ENCODE peak calls at places on chromosomes 7 and 10, in ten cellular contexts. T, H, R, S, U, K, P, O, G and E are unnamed samples.

GRCh38 chr7:155714702-155715101 is 70.2 kb downstream of the RBM33 start:
- DNase-seq in H (no peak), R (no peak), T (no peak), G (no peak), O (no peak), S (no peak), K (no peak), P (no peak), U (no peak), E (no peak)

GRCh38 chr10:29734980-29735627 is 100.3 kb upstream of the SVIL start:
- DNase-seq in O (peak), G (peak), S (peak), U (peak), T (peak), H (no peak), R (peak), P (peak), K (peak), E (peak)

GRCh38 chr7:155962191-155962967 is 150.1 kb upstream of the SHH start:
- DNase-seq in H (peak), P (no peak), T (no peak), O (no peak), U (peak), K (peak), R (peak), G (peak), S (no peak), E (peak)

GRCh38 chr10:118792501-118792900 is 37.7 kb upstream of the CACUL1 start:
- DNase-seq in K (peak), R (no peak), G (no peak), P (peak), T (no peak), U (peak), O (peak), H (no peak), S (no peak), E (no peak)

GRCh38 chr7:114922652-114923402 is 933 bp downstream of the MDFIC start:
- DNase-seq in T (peak), S (peak), P (peak), K (peak), R (peak), O (no peak), G (peak), U (peak), H (peak), E (peak)

GRCh38 chr10:73648975-73649829 is 6.6 kb downstream of the SYNPO2L start:
- DNase-seq in R (no peak), T (no peak), K (no peak), S (no peak), H (peak), P (no peak), G (no peak), O (no peak), U (no peak), E (no peak)

GRCh38 chr10:98361131-98361633 is 53.8 kb downstream of the PYROXD2 start:
- DNase-seq in U (peak), P (peak), G (peak), K (peak), R (no peak), S (peak), T (peak), O (peak), H (peak), E (no peak)

GRCh38 chr7:129433823-129434171 is 435 bp upstream of the STRIP2 start:
- DNase-seq in K (no peak), O (no peak), S (no peak), R (peak), H (no peak), G (no peak), U (no peak), T (no peak), P (no peak), E (peak)

GRCh38 chr10:11757452-11757819 is 15.3 kb downstream of the ECHDC3 start:
- DNase-seq in S (peak), T (peak), R (no peak), P (no peak), K (peak), U (peak), O (no peak), G (peak), H (peak), E (no peak)

GRCh38 chr7:101792051-101792651 is 25.3 kb upstream of the CUX1 start:
- DNase-seq in R (no peak), O (no peak), P (no peak), H (peak), K (peak), T (peak), S (peak), U (no peak), G (no peak), E (no peak)

DNA sequence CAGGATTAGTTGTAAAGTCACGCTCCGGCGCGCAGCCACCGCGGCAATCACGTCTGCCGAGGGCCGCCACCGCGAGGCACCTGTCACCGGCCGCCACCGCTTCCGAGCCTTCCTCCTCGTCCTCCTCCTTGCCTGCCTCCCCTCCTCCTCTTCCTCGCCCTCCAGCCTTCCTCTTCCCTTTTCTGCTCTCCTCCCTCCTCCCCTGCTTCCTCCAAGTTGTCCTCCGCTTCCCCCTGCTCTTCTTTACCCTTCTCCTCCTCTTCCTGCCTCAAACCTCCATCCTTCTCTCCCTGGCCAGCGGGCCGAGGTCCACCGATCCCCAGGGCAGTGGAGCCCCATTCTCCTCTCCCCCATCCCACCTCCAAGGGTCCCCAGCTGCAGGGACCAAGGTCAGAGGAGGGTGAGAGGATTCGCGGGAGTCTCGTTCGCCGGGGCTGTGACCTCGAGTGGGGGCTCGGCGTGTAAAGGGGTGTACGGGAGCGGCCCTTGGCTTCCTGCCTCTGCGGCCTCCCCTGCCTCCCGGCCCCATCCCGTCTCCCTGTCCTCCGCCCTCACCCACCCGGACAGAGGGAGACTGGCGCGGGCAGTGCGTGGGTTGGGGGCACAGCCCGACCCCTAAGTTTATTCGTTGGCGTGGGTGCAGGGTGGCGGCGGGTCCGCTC is 89.5 kb upstream of the PAX2 start:
- DNase-seq in K (no peak), O (no peak), H (no peak), P (no peak), S (no peak), R (no peak), T (no peak), G (no peak), U (no peak), E (no peak)
- H3K4me3 ChIP-seq in K (no peak), O (peak), H (no peak), P (no peak), S (no peak), R (peak), T (no peak), G (no peak), U (no peak), E (no peak)

GRCh38 chr7:517848-518629 is 1.6 kb downstream of the PDGFA start:
- DNase-seq in K (peak), U (peak), H (no peak), P (peak), T (peak), S (peak), O (no peak), R (peak), G (peak), E (no peak)
- H3K4me3 ChIP-seq in K (peak), U (peak), H (peak), P (peak), T (peak), S (peak), O (peak), R (peak), G (peak), E (peak)

DNA sequence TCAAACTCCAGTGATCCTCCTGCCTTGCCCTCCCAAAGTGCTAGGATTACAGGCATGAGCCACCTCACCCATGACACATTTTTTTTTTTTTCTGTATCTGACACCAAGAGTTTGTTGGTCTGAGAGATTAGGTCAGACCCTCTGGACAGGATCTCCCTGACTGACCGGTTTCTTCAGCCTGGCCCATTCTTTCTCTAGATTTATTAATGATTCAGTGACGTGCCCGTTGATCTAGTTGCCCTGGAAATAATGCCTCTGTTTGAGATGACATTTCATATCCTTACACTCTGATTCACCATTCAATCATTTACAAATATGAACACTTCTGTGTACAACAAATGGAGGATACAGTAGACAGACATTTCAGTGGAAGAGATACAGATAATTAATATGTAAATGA is 1.4 kb upstream of the ZNF212 start:
- DNase-seq in P (no peak), O (no peak), S (no peak), H (peak), U (no peak), R (peak), K (no peak), T (no peak), G (no peak), E (no peak)
- H3K4me3 ChIP-seq in P (no peak), O (no peak), S (no peak), H (no peak), U (no peak), R (no peak), K (no peak), T (no peak), G (no peak), E (no peak)

GRCh38 chr10:1454428-1454827 is 282.9 kb downstream of the ADARB2 start:
- DNase-seq in S (no peak), R (no peak), K (no peak), P (no peak), O (no peak), U (no peak), G (no peak), H (no peak), T (no peak), E (no peak)

GRCh38 chr10:1452777-1453176 is 284.5 kb downstream of the ADARB2 start:
- DNase-seq in O (no peak), T (no peak), G (no peak), S (no peak), P (no peak), H (no peak), U (no peak), R (no peak), K (no peak), E (no peak)

GRCh38 chr10:1449806-1450205 is 287.5 kb downstream of the ADARB2 start:
- DNase-seq in O (no peak), R (no peak), H (no peak), P (no peak), U (no peak), S (no peak), T (no peak), G (no peak), K (no peak), E (no peak)

GRCh38 chr10:1451362-1451888 is 285.9 kb downstream of the ADARB2 start:
- DNase-seq in U (no peak), R (no peak), H (no peak), S (no peak), P (no peak), T (no peak), K (no peak), O (no peak), G (no peak), E (no peak)

DNA sequence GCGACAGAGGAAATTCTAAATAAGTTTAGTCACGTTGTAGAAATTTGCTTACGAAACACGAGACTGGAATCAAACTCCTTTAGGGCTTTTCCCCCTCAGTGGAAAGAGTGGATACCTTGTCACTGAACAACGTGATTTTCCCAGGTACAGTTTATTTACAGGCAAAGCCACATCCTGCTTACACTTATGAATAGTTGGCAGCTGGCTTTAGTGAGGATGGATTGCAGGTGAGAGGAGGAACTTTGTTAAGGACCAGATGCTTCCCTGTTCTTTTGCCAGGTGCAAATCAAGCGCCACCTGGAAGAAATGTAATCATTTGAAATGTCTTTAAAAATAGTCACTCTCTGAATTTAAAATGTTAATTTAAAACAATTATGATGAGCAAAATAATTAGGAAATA is 282.4 kb downstream of the ADARB2 start:
- DNase-seq in O (no peak), R (no peak), P (no peak), S (no peak), H (no peak), U (no peak), T (no peak), K (no peak), G (no peak), E (no peak)
- H3K4me3 ChIP-seq in O (no peak), R (no peak), P (no peak), S (no peak), H (no peak), U (no peak), T (no peak), K (no peak), G (no peak), E (no peak)